ENCODE peak calls at places on chromosomes 2 and 18, in six cellular contexts. One of them, this sample, is unnamed.

GRCh38 chr2:20137131-20137571 is 85.7 kb upstream of the LAPTM4A start:
- DNase-seq in A673: no peak
- DNase-seq in spleen: no peak
- DNase-seq in nephron progenitor cell: peak; percentile 48
- DNase-seq in K562: no peak
- DNase-seq in stomach: no peak
- DNase-seq in this sample: no peak

GRCh38 chr2:217611056-217611455 is 391.7 kb downstream of the TNS1 start:
- DNase-seq in A673: no peak
- DNase-seq in spleen: no peak
- DNase-seq in nephron progenitor cell: no peak
- DNase-seq in K562: no peak
- DNase-seq in stomach: no peak
- DNase-seq in this sample: no peak

GRCh38 chr2:70891572-70892356 is 43.9 kb upstream of the ATP6V1B1 start:
- DNase-seq in A673: no peak
- DNase-seq in spleen: no peak
- DNase-seq in nephron progenitor cell: no peak
- DNase-seq in K562: no peak
- DNase-seq in stomach: peak; percentile 19
- DNase-seq in this sample: no peak

GRCh38 chr18:51463483-51464136 is 266.1 kb upstream of the MEX3C start:
- DNase-seq in A673: no peak
- DNase-seq in spleen: no peak
- DNase-seq in nephron progenitor cell: no peak
- DNase-seq in K562: no peak
- DNase-seq in stomach: no peak
- DNase-seq in this sample: no peak

GRCh38 chr2:171824086-171824485 is 70.0 kb downstream of the SLC25A12 start:
- DNase-seq in A673: peak; percentile 31
- DNase-seq in spleen: no peak
- DNase-seq in nephron progenitor cell: no peak
- DNase-seq in K562: no peak
- DNase-seq in stomach: no peak
- DNase-seq in this sample: no peak

GRCh38 chr2:237354930-237355329 is 59.0 kb downstream of the COL6A3 start:
- DNase-seq in A673: no peak
- DNase-seq in spleen: no peak
- DNase-seq in nephron progenitor cell: no peak
- DNase-seq in K562: no peak
- DNase-seq in stomach: no peak
- DNase-seq in this sample: no peak

GRCh38 chr2:232522014-232522854 is 2.0 kb downstream of the PRSS56 start:
- DNase-seq in A673: peak; percentile 37
- DNase-seq in spleen: peak; percentile 90
- DNase-seq in nephron progenitor cell: peak; percentile 87
- DNase-seq in K562: peak; percentile 80
- DNase-seq in stomach: peak; percentile 66
- DNase-seq in this sample: no peak

GRCh38 chr2:238415893-238416292 is 10.8 kb upstream of the ASB1 start:
- DNase-seq in A673: no peak
- DNase-seq in spleen: no peak
- DNase-seq in nephron progenitor cell: no peak
- DNase-seq in K562: no peak
- DNase-seq in stomach: no peak
- DNase-seq in this sample: no peak

GRCh38 chr2:217398860-217399259 is 539.0 kb upstream of the TNP1 start:
- DNase-seq in A673: no peak
- DNase-seq in spleen: peak; percentile 78
- DNase-seq in nephron progenitor cell: no peak
- DNase-seq in K562: no peak
- DNase-seq in stomach: no peak
- DNase-seq in this sample: no peak

GRCh38 chr18:35890323-35890722 is 82.2 kb upstream of the RMP24 start:
- DNase-seq in A673: no peak
- DNase-seq in spleen: no peak
- DNase-seq in nephron progenitor cell: no peak
- DNase-seq in K562: no peak
- DNase-seq in stomach: no peak
- DNase-seq in this sample: peak; percentile 51

GRCh38 chr2:135600915-135601314 is 69.6 kb downstream of the R3HDM1 start:
- DNase-seq in A673: peak; percentile 6
- DNase-seq in spleen: no peak
- DNase-seq in nephron progenitor cell: no peak
- DNase-seq in K562: no peak
- DNase-seq in stomach: no peak
- DNase-seq in this sample: no peak
- TF ChIP-seq CTCF in A673: peak; percentile 41
- TF ChIP-seq CTCF in spleen: no peak
- TF ChIP-seq CTCF in nephron progenitor cell: no peak
- TF ChIP-seq CTCF in K562: peak; percentile 5
- TF ChIP-seq CTCF in stomach: no peak
- TF ChIP-seq CTCF in this sample: peak; percentile 42

GRCh38 chr2:180040146-180040925 is 33.2 kb upstream of the CWC22 start:
- DNase-seq in A673: peak; percentile 51
- DNase-seq in spleen: no peak
- DNase-seq in nephron progenitor cell: no peak
- DNase-seq in K562: no peak
- DNase-seq in stomach: no peak
- DNase-seq in this sample: no peak
- TF ChIP-seq CTCF in A673: no peak
- TF ChIP-seq CTCF in spleen: no peak
- TF ChIP-seq CTCF in nephron progenitor cell: no peak
- TF ChIP-seq CTCF in K562: no peak
- TF ChIP-seq CTCF in stomach: no peak
- TF ChIP-seq CTCF in this sample: peak; percentile 43

GRCh38 chr2:6846967-6847695 is 18.6 kb downstream of the CMPK2 start:
- DNase-seq in A673: no peak
- DNase-seq in spleen: no peak
- DNase-seq in nephron progenitor cell: no peak
- DNase-seq in K562: peak; percentile 80
- DNase-seq in stomach: no peak
- DNase-seq in this sample: no peak
- TF ChIP-seq CTCF in A673: no peak
- TF ChIP-seq CTCF in spleen: no peak
- TF ChIP-seq CTCF in nephron progenitor cell: no peak
- TF ChIP-seq CTCF in K562: peak; percentile 2
- TF ChIP-seq CTCF in stomach: no peak
- TF ChIP-seq CTCF in this sample: no peak

DNA sequence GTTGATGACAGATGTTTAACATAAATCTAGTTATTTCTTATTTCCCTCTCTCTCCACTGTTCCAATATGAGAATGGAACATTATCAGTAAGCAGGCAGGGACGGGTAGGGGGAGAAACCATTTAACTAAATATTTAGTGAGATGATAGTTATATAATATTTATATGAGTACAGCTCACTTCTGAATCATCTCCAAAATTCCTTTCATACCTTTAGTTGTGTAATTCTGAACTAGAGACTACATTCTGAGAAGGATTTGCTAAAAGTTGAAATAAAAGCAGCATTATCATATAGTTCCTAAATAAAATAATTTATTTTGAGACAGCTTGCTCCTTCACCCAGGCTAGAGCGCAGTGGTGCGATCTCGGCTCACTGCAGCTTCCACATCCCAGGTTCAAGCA is 41.4 kb downstream of the B4GALT6 start:
- DNase-seq in A673: no peak
- DNase-seq in spleen: no peak
- DNase-seq in nephron progenitor cell: no peak
- DNase-seq in K562: no peak
- DNase-seq in stomach: no peak
- DNase-seq in this sample: no peak
- TF ChIP-seq CTCF in A673: no peak
- TF ChIP-seq CTCF in spleen: no peak
- TF ChIP-seq CTCF in nephron progenitor cell: no peak
- TF ChIP-seq CTCF in K562: no peak
- TF ChIP-seq CTCF in stomach: no peak
- TF ChIP-seq CTCF in this sample: no peak

GRCh38 chr18:32333781-32334180 is 136.9 kb downstream of the GAREM1 start:
- DNase-seq in A673: peak; percentile 45
- DNase-seq in spleen: no peak
- DNase-seq in nephron progenitor cell: no peak
- DNase-seq in K562: no peak
- DNase-seq in stomach: no peak
- DNase-seq in this sample: no peak
- TF ChIP-seq CTCF in A673: peak; percentile 27
- TF ChIP-seq CTCF in spleen: no peak
- TF ChIP-seq CTCF in nephron progenitor cell: no peak
- TF ChIP-seq CTCF in K562: no peak
- TF ChIP-seq CTCF in stomach: no peak
- TF ChIP-seq CTCF in this sample: no peak

DNA sequence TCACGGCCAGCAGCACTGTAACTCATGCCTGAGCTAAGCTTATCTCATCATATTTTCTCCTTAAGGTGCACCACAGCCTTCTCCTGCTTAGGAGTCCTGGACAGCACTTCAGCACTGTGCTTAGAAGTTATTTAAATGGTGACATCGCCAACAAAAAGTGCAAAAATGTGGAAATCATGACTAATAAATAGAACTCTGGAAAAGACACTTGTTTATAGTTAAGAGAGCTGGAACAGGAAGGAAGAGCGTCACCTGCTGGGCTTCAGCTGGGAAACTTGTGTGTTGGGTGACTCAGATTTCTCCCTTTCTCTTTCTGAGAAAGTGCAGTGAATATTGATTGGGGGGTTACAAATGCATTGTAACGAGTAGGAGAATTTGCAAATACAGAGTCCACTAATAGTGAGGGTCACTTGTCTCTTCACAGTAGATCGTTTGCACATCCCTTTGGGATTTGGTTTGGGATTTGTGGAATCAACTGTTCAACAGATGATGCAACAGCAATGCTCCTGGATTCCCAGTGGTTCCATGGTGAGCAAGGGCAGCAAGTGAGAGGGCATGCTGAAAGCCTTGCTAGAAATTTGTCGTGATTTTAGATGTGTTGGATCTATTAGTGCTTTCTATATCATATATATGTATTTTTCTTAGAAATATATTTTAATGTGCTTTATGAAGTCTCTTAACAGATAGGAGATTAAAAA is 84.2 kb downstream of the DOK6 start:
- DNase-seq in A673: peak; percentile 79
- DNase-seq in spleen: no peak
- DNase-seq in nephron progenitor cell: no peak
- DNase-seq in K562: no peak
- DNase-seq in stomach: no peak
- DNase-seq in this sample: no peak
- TF ChIP-seq CTCF in A673: peak; percentile 75
- TF ChIP-seq CTCF in spleen: no peak
- TF ChIP-seq CTCF in nephron progenitor cell: no peak
- TF ChIP-seq CTCF in K562: no peak
- TF ChIP-seq CTCF in stomach: no peak
- TF ChIP-seq CTCF in this sample: no peak

DNA sequence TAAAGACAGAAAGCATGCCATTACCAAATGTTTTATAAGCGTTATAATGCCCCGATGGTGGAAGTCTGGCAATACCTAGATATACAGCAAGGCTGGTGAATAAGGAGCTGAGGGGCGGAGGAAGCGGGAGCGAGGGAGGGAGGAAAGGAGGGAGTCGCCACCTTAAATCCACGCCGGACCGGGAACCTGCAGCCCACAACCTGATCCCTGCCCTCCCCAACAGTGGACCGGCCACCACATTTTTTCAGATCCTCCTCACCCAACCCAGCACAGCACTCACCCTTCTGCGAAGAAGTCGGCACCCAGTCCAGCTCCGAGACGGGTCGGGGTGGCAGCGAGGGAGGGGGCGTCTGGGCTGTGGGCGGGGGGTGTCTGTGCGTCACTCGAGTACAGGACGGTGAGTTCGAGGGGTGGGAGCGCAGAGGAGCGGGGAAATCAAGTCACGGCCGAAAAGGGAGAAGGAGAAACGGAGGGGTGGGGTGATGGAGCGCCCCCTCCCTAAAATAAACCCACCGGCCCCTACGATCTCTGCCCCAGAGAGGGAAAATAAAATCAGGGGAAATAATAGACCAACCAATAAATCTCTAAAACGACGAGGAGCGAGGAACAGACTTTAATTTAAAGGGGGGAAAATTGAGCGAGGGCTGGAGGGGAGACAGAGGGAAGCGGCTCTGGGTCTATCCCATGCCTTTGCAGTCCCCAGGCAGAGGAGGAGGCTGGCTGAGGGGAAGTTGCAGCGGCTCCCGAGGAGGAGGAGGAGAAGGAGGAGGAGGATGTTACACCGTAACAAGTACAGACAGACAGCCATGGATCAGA is 96.5 kb upstream of the SERTAD2 start:
- DNase-seq in A673: peak; percentile 64
- DNase-seq in spleen: peak; percentile 92
- DNase-seq in nephron progenitor cell: peak; percentile 57
- DNase-seq in K562: peak; percentile 35
- DNase-seq in stomach: peak; percentile 58
- DNase-seq in this sample: no peak
- TF ChIP-seq CTCF in A673: no peak
- TF ChIP-seq CTCF in spleen: no peak
- TF ChIP-seq CTCF in nephron progenitor cell: no peak
- TF ChIP-seq CTCF in K562: no peak
- TF ChIP-seq CTCF in stomach: no peak
- TF ChIP-seq CTCF in this sample: no peak

GRCh38 chr18:9831046-9831722 is 54.6 kb upstream of the TXNDC2 start:
- DNase-seq in A673: no peak
- DNase-seq in spleen: no peak
- DNase-seq in nephron progenitor cell: no peak
- DNase-seq in K562: peak; percentile 56
- DNase-seq in stomach: no peak
- DNase-seq in this sample: no peak
- TF ChIP-seq CTCF in A673: peak; percentile 43
- TF ChIP-seq CTCF in spleen: peak; percentile 20
- TF ChIP-seq CTCF in nephron progenitor cell: no peak
- TF ChIP-seq CTCF in K562: peak; percentile 40
- TF ChIP-seq CTCF in stomach: no peak
- TF ChIP-seq CTCF in this sample: no peak